ENCODE peak calls at places on chromosome 11, in ten cellular contexts. One of them, this sample, is unnamed.

GRCh38 chr11:78022397-78023396 is at the start of gene KCTD14:
- DNase-seq in RWPE1: no peak
- DNase-seq in H4: no peak
- DNase-seq in activated gamma-delta T cell treated with Interleukin-2 at 50 U/mL for 16 hours: no peak
- DNase-seq in glutamatergic neuron: peak
- DNase-seq in activated T-cell treated with anti-CD3 and anti-CD28 coated beads, Interleukin-2, amount 50 U/mL, for 72 hours: no peak
- DNase-seq in A549: no peak
- DNase-seq in hepatocyte: peak
- DNase-seq in stimulated activated CD4-positive, alpha-beta T cell treated with anti-CD3 and anti-CD28 coated beads, Interleukin-1b, Interleukin-23, amount 100 ng/mL, for 24 hours: no peak
- DNase-seq in AG04450: no peak
- DNase-seq in this sample: no peak

GRCh38 chr11:60159868-60160267 is 23.0 kb downstream of the MS4A6A start:
- DNase-seq in hepatocyte: no peak
- DNase-seq in H4: no peak
- DNase-seq in glutamatergic neuron: no peak
- DNase-seq in activated T-cell treated with anti-CD3 and anti-CD28 coated beads, Interleukin-2, amount 50 U/mL, for 72 hours: no peak
- DNase-seq in A549: no peak
- DNase-seq in stimulated activated CD4-positive, alpha-beta T cell treated with anti-CD3 and anti-CD28 coated beads, Interleukin-1b, Interleukin-23, amount 100 ng/mL, for 24 hours: no peak
- DNase-seq in activated gamma-delta T cell treated with Interleukin-2 at 50 U/mL for 16 hours: no peak
- DNase-seq in RWPE1: no peak
- DNase-seq in AG04450: no peak
- DNase-seq in this sample: no peak

GRCh38 chr11:126102436-126102894 is 39.8 kb upstream of the CDON start:
- DNase-seq in RWPE1: no peak
- DNase-seq in hepatocyte: peak
- DNase-seq in activated T-cell treated with anti-CD3 and anti-CD28 coated beads, Interleukin-2, amount 50 U/mL, for 72 hours: no peak
- DNase-seq in activated gamma-delta T cell treated with Interleukin-2 at 50 U/mL for 16 hours: no peak
- DNase-seq in A549: no peak
- DNase-seq in H4: peak
- DNase-seq in stimulated activated CD4-positive, alpha-beta T cell treated with anti-CD3 and anti-CD28 coated beads, Interleukin-1b, Interleukin-23, amount 100 ng/mL, for 24 hours: no peak
- DNase-seq in AG04450: no peak
- DNase-seq in glutamatergic neuron: no peak
- DNase-seq in this sample: no peak

GRCh38 chr11:17595526-17596309 is 48.7 kb downstream of the OTOG start:
- DNase-seq in hepatocyte: no peak
- DNase-seq in H4: no peak
- DNase-seq in activated gamma-delta T cell treated with Interleukin-2 at 50 U/mL for 16 hours: no peak
- DNase-seq in A549: no peak
- DNase-seq in stimulated activated CD4-positive, alpha-beta T cell treated with anti-CD3 and anti-CD28 coated beads, Interleukin-1b, Interleukin-23, amount 100 ng/mL, for 24 hours: no peak
- DNase-seq in activated T-cell treated with anti-CD3 and anti-CD28 coated beads, Interleukin-2, amount 50 U/mL, for 72 hours: no peak
- DNase-seq in AG04450: no peak
- DNase-seq in glutamatergic neuron: no peak
- DNase-seq in RWPE1: no peak
- DNase-seq in this sample: peak

GRCh38 chr11:11167806-11168205 is 185.2 kb downstream of the CSNK2A3 start:
- DNase-seq in AG04450: no peak
- DNase-seq in A549: no peak
- DNase-seq in H4: no peak
- DNase-seq in hepatocyte: no peak
- DNase-seq in activated gamma-delta T cell treated with Interleukin-2 at 50 U/mL for 16 hours: no peak
- DNase-seq in RWPE1: no peak
- DNase-seq in glutamatergic neuron: no peak
- DNase-seq in stimulated activated CD4-positive, alpha-beta T cell treated with anti-CD3 and anti-CD28 coated beads, Interleukin-1b, Interleukin-23, amount 100 ng/mL, for 24 hours: no peak
- DNase-seq in activated T-cell treated with anti-CD3 and anti-CD28 coated beads, Interleukin-2, amount 50 U/mL, for 72 hours: no peak
- DNase-seq in this sample: no peak

GRCh38 chr11:92972248-92972647 is 2.8 kb downstream of the MTNR1B start:
- DNase-seq in A549: no peak
- DNase-seq in hepatocyte: no peak
- DNase-seq in H4: no peak
- DNase-seq in activated T-cell treated with anti-CD3 and anti-CD28 coated beads, Interleukin-2, amount 50 U/mL, for 72 hours: no peak
- DNase-seq in AG04450: no peak
- DNase-seq in RWPE1: no peak
- DNase-seq in activated gamma-delta T cell treated with Interleukin-2 at 50 U/mL for 16 hours: no peak
- DNase-seq in glutamatergic neuron: no peak
- DNase-seq in stimulated activated CD4-positive, alpha-beta T cell treated with anti-CD3 and anti-CD28 coated beads, Interleukin-1b, Interleukin-23, amount 100 ng/mL, for 24 hours: no peak
- DNase-seq in this sample: no peak

GRCh38 chr11:69368119-69368880 is 74.3 kb downstream of the MYEOV start:
- DNase-seq in activated gamma-delta T cell treated with Interleukin-2 at 50 U/mL for 16 hours: no peak
- DNase-seq in activated T-cell treated with anti-CD3 and anti-CD28 coated beads, Interleukin-2, amount 50 U/mL, for 72 hours: no peak
- DNase-seq in H4: no peak
- DNase-seq in RWPE1: peak
- DNase-seq in AG04450: no peak
- DNase-seq in glutamatergic neuron: no peak
- DNase-seq in stimulated activated CD4-positive, alpha-beta T cell treated with anti-CD3 and anti-CD28 coated beads, Interleukin-1b, Interleukin-23, amount 100 ng/mL, for 24 hours: no peak
- DNase-seq in A549: no peak
- DNase-seq in hepatocyte: no peak
- DNase-seq in this sample: peak

GRCh38 chr11:76243648-76244285 is 37.5 kb upstream of the WNT11 start:
- DNase-seq in stimulated activated CD4-positive, alpha-beta T cell treated with anti-CD3 and anti-CD28 coated beads, Interleukin-1b, Interleukin-23, amount 100 ng/mL, for 24 hours: no peak
- DNase-seq in activated T-cell treated with anti-CD3 and anti-CD28 coated beads, Interleukin-2, amount 50 U/mL, for 72 hours: no peak
- DNase-seq in A549: no peak
- DNase-seq in glutamatergic neuron: no peak
- DNase-seq in activated gamma-delta T cell treated with Interleukin-2 at 50 U/mL for 16 hours: no peak
- DNase-seq in RWPE1: no peak
- DNase-seq in H4: no peak
- DNase-seq in AG04450: no peak
- DNase-seq in hepatocyte: no peak
- DNase-seq in this sample: no peak

GRCh38 chr11:65479184-65480145 is 19.4 kb upstream of the MALAT1 start:
- DNase-seq in H4: peak
- DNase-seq in A549: peak
- DNase-seq in activated gamma-delta T cell treated with Interleukin-2 at 50 U/mL for 16 hours: no peak
- DNase-seq in RWPE1: no peak
- DNase-seq in stimulated activated CD4-positive, alpha-beta T cell treated with anti-CD3 and anti-CD28 coated beads, Interleukin-1b, Interleukin-23, amount 100 ng/mL, for 24 hours: no peak
- DNase-seq in AG04450: no peak
- DNase-seq in hepatocyte: peak
- DNase-seq in activated T-cell treated with anti-CD3 and anti-CD28 coated beads, Interleukin-2, amount 50 U/mL, for 72 hours: peak
- DNase-seq in glutamatergic neuron: peak
- DNase-seq in this sample: no peak

GRCh38 chr11:72113170-72113808 is 794 bp upstream of the ANAPC15 start:
- DNase-seq in RWPE1: peak
- DNase-seq in A549: no peak
- DNase-seq in stimulated activated CD4-positive, alpha-beta T cell treated with anti-CD3 and anti-CD28 coated beads, Interleukin-1b, Interleukin-23, amount 100 ng/mL, for 24 hours: no peak
- DNase-seq in hepatocyte: no peak
- DNase-seq in glutamatergic neuron: no peak
- DNase-seq in activated gamma-delta T cell treated with Interleukin-2 at 50 U/mL for 16 hours: no peak
- DNase-seq in AG04450: no peak
- DNase-seq in activated T-cell treated with anti-CD3 and anti-CD28 coated beads, Interleukin-2, amount 50 U/mL, for 72 hours: peak
- DNase-seq in H4: no peak
- DNase-seq in this sample: peak

GRCh38 chr11:132072044-132072879 is 701.8 kb downstream of the NTM start:
- DNase-seq in RWPE1: peak
- DNase-seq in glutamatergic neuron: no peak
- DNase-seq in activated T-cell treated with anti-CD3 and anti-CD28 coated beads, Interleukin-2, amount 50 U/mL, for 72 hours: no peak
- DNase-seq in H4: peak
- DNase-seq in stimulated activated CD4-positive, alpha-beta T cell treated with anti-CD3 and anti-CD28 coated beads, Interleukin-1b, Interleukin-23, amount 100 ng/mL, for 24 hours: no peak
- DNase-seq in hepatocyte: no peak
- DNase-seq in activated gamma-delta T cell treated with Interleukin-2 at 50 U/mL for 16 hours: no peak
- DNase-seq in A549: no peak
- DNase-seq in AG04450: peak
- DNase-seq in this sample: no peak

GRCh38 chr11:43918662-43919061 is 23.8 kb upstream of the C11orf96 start:
- DNase-seq in AG04450: no peak
- DNase-seq in activated gamma-delta T cell treated with Interleukin-2 at 50 U/mL for 16 hours: no peak
- DNase-seq in RWPE1: no peak
- DNase-seq in glutamatergic neuron: no peak
- DNase-seq in activated T-cell treated with anti-CD3 and anti-CD28 coated beads, Interleukin-2, amount 50 U/mL, for 72 hours: peak
- DNase-seq in A549: no peak
- DNase-seq in hepatocyte: no peak
- DNase-seq in H4: no peak
- DNase-seq in stimulated activated CD4-positive, alpha-beta T cell treated with anti-CD3 and anti-CD28 coated beads, Interleukin-1b, Interleukin-23, amount 100 ng/mL, for 24 hours: no peak
- DNase-seq in this sample: no peak

GRCh38 chr11:76642341-76642740 is 28.2 kb downstream of the LRRC32 start:
- DNase-seq in AG04450: no peak
- DNase-seq in A549: no peak
- DNase-seq in activated gamma-delta T cell treated with Interleukin-2 at 50 U/mL for 16 hours: no peak
- DNase-seq in hepatocyte: no peak
- DNase-seq in activated T-cell treated with anti-CD3 and anti-CD28 coated beads, Interleukin-2, amount 50 U/mL, for 72 hours: peak
- DNase-seq in H4: no peak
- DNase-seq in RWPE1: no peak
- DNase-seq in stimulated activated CD4-positive, alpha-beta T cell treated with anti-CD3 and anti-CD28 coated beads, Interleukin-1b, Interleukin-23, amount 100 ng/mL, for 24 hours: no peak
- DNase-seq in glutamatergic neuron: no peak
- DNase-seq in this sample: peak

GRCh38 chr11:60658409-60658808 is 41.0 kb upstream of the MS4A8 start:
- DNase-seq in hepatocyte: peak
- DNase-seq in RWPE1: no peak
- DNase-seq in stimulated activated CD4-positive, alpha-beta T cell treated with anti-CD3 and anti-CD28 coated beads, Interleukin-1b, Interleukin-23, amount 100 ng/mL, for 24 hours: no peak
- DNase-seq in AG04450: no peak
- DNase-seq in H4: no peak
- DNase-seq in activated T-cell treated with anti-CD3 and anti-CD28 coated beads, Interleukin-2, amount 50 U/mL, for 72 hours: no peak
- DNase-seq in glutamatergic neuron: no peak
- DNase-seq in A549: no peak
- DNase-seq in activated gamma-delta T cell treated with Interleukin-2 at 50 U/mL for 16 hours: no peak
- DNase-seq in this sample: no peak

GRCh38 chr11:125923012-125923579 is 18.8 kb downstream of the DDX25 start:
- DNase-seq in hepatocyte: peak
- DNase-seq in H4: peak
- DNase-seq in RWPE1: peak
- DNase-seq in activated T-cell treated with anti-CD3 and anti-CD28 coated beads, Interleukin-2, amount 50 U/mL, for 72 hours: peak
- DNase-seq in stimulated activated CD4-positive, alpha-beta T cell treated with anti-CD3 and anti-CD28 coated beads, Interleukin-1b, Interleukin-23, amount 100 ng/mL, for 24 hours: peak
- DNase-seq in A549: peak
- DNase-seq in activated gamma-delta T cell treated with Interleukin-2 at 50 U/mL for 16 hours: peak
- DNase-seq in glutamatergic neuron: peak
- DNase-seq in AG04450: peak
- DNase-seq in this sample: peak

GRCh38 chr11:104995001-104995408 is 26.6 kb upstream of the CASP4 start:
- DNase-seq in glutamatergic neuron: no peak
- DNase-seq in activated gamma-delta T cell treated with Interleukin-2 at 50 U/mL for 16 hours: no peak
- DNase-seq in activated T-cell treated with anti-CD3 and anti-CD28 coated beads, Interleukin-2, amount 50 U/mL, for 72 hours: no peak
- DNase-seq in A549: no peak
- DNase-seq in H4: no peak
- DNase-seq in stimulated activated CD4-positive, alpha-beta T cell treated with anti-CD3 and anti-CD28 coated beads, Interleukin-1b, Interleukin-23, amount 100 ng/mL, for 24 hours: no peak
- DNase-seq in AG04450: no peak
- DNase-seq in RWPE1: no peak
- DNase-seq in hepatocyte: no peak
- DNase-seq in this sample: no peak

GRCh38 chr11:12800032-12800671 is 125.9 kb downstream of the TEAD1 start:
- DNase-seq in H4: peak
- DNase-seq in activated T-cell treated with anti-CD3 and anti-CD28 coated beads, Interleukin-2, amount 50 U/mL, for 72 hours: no peak
- DNase-seq in A549: peak
- DNase-seq in AG04450: no peak
- DNase-seq in hepatocyte: peak
- DNase-seq in RWPE1: peak
- DNase-seq in stimulated activated CD4-positive, alpha-beta T cell treated with anti-CD3 and anti-CD28 coated beads, Interleukin-1b, Interleukin-23, amount 100 ng/mL, for 24 hours: no peak
- DNase-seq in activated gamma-delta T cell treated with Interleukin-2 at 50 U/mL for 16 hours: no peak
- DNase-seq in glutamatergic neuron: no peak
- DNase-seq in this sample: no peak

GRCh38 chr11:17012712-17013547 is 1.3 kb downstream of the PLEKHA7 start:
- DNase-seq in stimulated activated CD4-positive, alpha-beta T cell treated with anti-CD3 and anti-CD28 coated beads, Interleukin-1b, Interleukin-23, amount 100 ng/mL, for 24 hours: no peak
- DNase-seq in hepatocyte: peak
- DNase-seq in activated gamma-delta T cell treated with Interleukin-2 at 50 U/mL for 16 hours: no peak
- DNase-seq in activated T-cell treated with anti-CD3 and anti-CD28 coated beads, Interleukin-2, amount 50 U/mL, for 72 hours: no peak
- DNase-seq in H4: no peak
- DNase-seq in glutamatergic neuron: peak
- DNase-seq in RWPE1: peak
- DNase-seq in AG04450: no peak
- DNase-seq in A549: peak
- DNase-seq in this sample: no peak

GRCh38 chr11:28743101-28743550 is 634.9 kb downstream of the METTL15 start:
- DNase-seq in RWPE1: no peak
- DNase-seq in AG04450: no peak
- DNase-seq in activated gamma-delta T cell treated with Interleukin-2 at 50 U/mL for 16 hours: no peak
- DNase-seq in stimulated activated CD4-positive, alpha-beta T cell treated with anti-CD3 and anti-CD28 coated beads, Interleukin-1b, Interleukin-23, amount 100 ng/mL, for 24 hours: no peak
- DNase-seq in activated T-cell treated with anti-CD3 and anti-CD28 coated beads, Interleukin-2, amount 50 U/mL, for 72 hours: no peak
- DNase-seq in A549: no peak
- DNase-seq in hepatocyte: peak
- DNase-seq in H4: peak
- DNase-seq in glutamatergic neuron: no peak
- DNase-seq in this sample: no peak

GRCh38 chr11:102940714-102941588 is 14.6 kb downstream of the MMP13 start:
- DNase-seq in A549: peak
- DNase-seq in activated T-cell treated with anti-CD3 and anti-CD28 coated beads, Interleukin-2, amount 50 U/mL, for 72 hours: peak
- DNase-seq in H4: peak
- DNase-seq in RWPE1: peak
- DNase-seq in activated gamma-delta T cell treated with Interleukin-2 at 50 U/mL for 16 hours: peak
- DNase-seq in glutamatergic neuron: no peak
- DNase-seq in AG04450: peak
- DNase-seq in stimulated activated CD4-positive, alpha-beta T cell treated with anti-CD3 and anti-CD28 coated beads, Interleukin-1b, Interleukin-23, amount 100 ng/mL, for 24 hours: peak
- DNase-seq in hepatocyte: peak
- DNase-seq in this sample: peak

GRCh38 chr11:35322321-35322979 is 96.9 kb downstream of the SLC1A2 start:
- DNase-seq in H4: no peak
- DNase-seq in A549: no peak
- DNase-seq in AG04450: no peak
- DNase-seq in activated gamma-delta T cell treated with Interleukin-2 at 50 U/mL for 16 hours: no peak
- DNase-seq in RWPE1: no peak
- DNase-seq in hepatocyte: no peak
- DNase-seq in glutamatergic neuron: no peak
- DNase-seq in activated T-cell treated with anti-CD3 and anti-CD28 coated beads, Interleukin-2, amount 50 U/mL, for 72 hours: no peak
- DNase-seq in stimulated activated CD4-positive, alpha-beta T cell treated with anti-CD3 and anti-CD28 coated beads, Interleukin-1b, Interleukin-23, amount 100 ng/mL, for 24 hours: no peak
- DNase-seq in this sample: no peak

GRCh38 chr11:45678962-45679361 is 13.5 kb upstream of the CHST1 start:
- DNase-seq in AG04450: no peak
- DNase-seq in glutamatergic neuron: no peak
- DNase-seq in activated gamma-delta T cell treated with Interleukin-2 at 50 U/mL for 16 hours: no peak
- DNase-seq in hepatocyte: no peak
- DNase-seq in stimulated activated CD4-positive, alpha-beta T cell treated with anti-CD3 and anti-CD28 coated beads, Interleukin-1b, Interleukin-23, amount 100 ng/mL, for 24 hours: no peak
- DNase-seq in A549: no peak
- DNase-seq in H4: no peak
- DNase-seq in RWPE1: no peak
- DNase-seq in activated T-cell treated with anti-CD3 and anti-CD28 coated beads, Interleukin-2, amount 50 U/mL, for 72 hours: no peak
- DNase-seq in this sample: no peak

GRCh38 chr11:13944016-13944415 is 18.5 kb upstream of the SPON1 start:
- DNase-seq in glutamatergic neuron: no peak
- DNase-seq in stimulated activated CD4-positive, alpha-beta T cell treated with anti-CD3 and anti-CD28 coated beads, Interleukin-1b, Interleukin-23, amount 100 ng/mL, for 24 hours: no peak
- DNase-seq in H4: no peak
- DNase-seq in A549: no peak
- DNase-seq in activated gamma-delta T cell treated with Interleukin-2 at 50 U/mL for 16 hours: no peak
- DNase-seq in activated T-cell treated with anti-CD3 and anti-CD28 coated beads, Interleukin-2, amount 50 U/mL, for 72 hours: no peak
- DNase-seq in RWPE1: no peak
- DNase-seq in hepatocyte: no peak
- DNase-seq in AG04450: no peak
- DNase-seq in this sample: no peak

GRCh38 chr11:63915961-63916836 is 765 bp downstream of the RCOR2 start:
- DNase-seq in glutamatergic neuron: peak
- DNase-seq in hepatocyte: peak
- DNase-seq in A549: peak
- DNase-seq in RWPE1: no peak
- DNase-seq in activated gamma-delta T cell treated with Interleukin-2 at 50 U/mL for 16 hours: peak
- DNase-seq in stimulated activated CD4-positive, alpha-beta T cell treated with anti-CD3 and anti-CD28 coated beads, Interleukin-1b, Interleukin-23, amount 100 ng/mL, for 24 hours: no peak
- DNase-seq in activated T-cell treated with anti-CD3 and anti-CD28 coated beads, Interleukin-2, amount 50 U/mL, for 72 hours: peak
- DNase-seq in AG04450: no peak
- DNase-seq in H4: no peak
- DNase-seq in this sample: peak